ENCODE peak calls at places on chromosomes 7 and 10, in seven cellular contexts. H, U, Y, A, S, Z and B are unnamed samples.

GRCh38 chr7:26093023-26093422 is 59.0 kb upstream of the NFE2L3 start:
- DNase-seq in A (no peak), U (no peak), Y (no peak), S (no peak), Z (no peak), H (no peak), B (no peak)

GRCh38 chr7:101899616-101900015 is 82.2 kb downstream of the CUX1 start:
- DNase-seq in H (no peak), Z (no peak), Y (no peak), A (no peak), S (no peak), U (no peak), B (no peak)

GRCh38 chr7:3888096-3888495 is 587.0 kb downstream of the SDK1 start:
- DNase-seq in Y (no peak), A (no peak), S (no peak), U (no peak), H (no peak), Z (no peak), B (no peak)

GRCh38 chr7:111112439-111112838 is 21.5 kb downstream of the LRRN3 start:
- DNase-seq in H (no peak), Z (no peak), A (no peak), U (no peak), Y (no peak), S (no peak), B (no peak)

GRCh38 chr10:5942471-5942870 is 34.9 kb downstream of the IL15RA start:
- DNase-seq in S (no peak), Z (no peak), A (no peak), Y (no peak), U (no peak), H (no peak), B (no peak)

GRCh38 chr7:19378340-19378704 is 233.1 kb upstream of the FERD3L start:
- DNase-seq in U (no peak), Z (no peak), S (no peak), Y (no peak), H (no peak), A (no peak), B (no peak)

GRCh38 chr10:72285972-72286521 is 12.3 kb downstream of the DDIT4 start:
- DNase-seq in A (peak; percentile 41), U (no peak), Y (no peak), S (no peak), H (no peak), Z (no peak), B (no peak)

GRCh38 chr7:55533050-55533728 is 39.1 kb downstream of the VOPP1 start:
- DNase-seq in H (peak; percentile 60), U (peak; percentile 98), Z (no peak), S (no peak), A (no peak), Y (no peak), B (peak; percentile 52)

GRCh38 chr7:4151926-4152549 is 530.1 kb upstream of the FOXK1 start:
- DNase-seq in H (no peak), Z (no peak), S (no peak), A (no peak), U (no peak), Y (no peak), B (no peak)

GRCh38 chr7:954330-955238 is at the start of gene ADAP1:
- DNase-seq in H (peak; percentile 79), Y (no peak), A (no peak), Z (peak; percentile 62), S (peak; percentile 92), U (no peak), B (peak; percentile 75)

GRCh38 chr7:84647797-84648762 is 453.5 kb upstream of the SEMA3A start:
- DNase-seq in U (no peak), Z (no peak), Y (no peak), A (no peak), S (no peak), H (no peak), B (no peak)

GRCh38 chr10:3780766-3781457 is 4.1 kb downstream of the KLF6 start:
- DNase-seq in Z (no peak), H (no peak), A (no peak), Y (no peak), S (no peak), U (no peak), B (no peak)

DNA sequence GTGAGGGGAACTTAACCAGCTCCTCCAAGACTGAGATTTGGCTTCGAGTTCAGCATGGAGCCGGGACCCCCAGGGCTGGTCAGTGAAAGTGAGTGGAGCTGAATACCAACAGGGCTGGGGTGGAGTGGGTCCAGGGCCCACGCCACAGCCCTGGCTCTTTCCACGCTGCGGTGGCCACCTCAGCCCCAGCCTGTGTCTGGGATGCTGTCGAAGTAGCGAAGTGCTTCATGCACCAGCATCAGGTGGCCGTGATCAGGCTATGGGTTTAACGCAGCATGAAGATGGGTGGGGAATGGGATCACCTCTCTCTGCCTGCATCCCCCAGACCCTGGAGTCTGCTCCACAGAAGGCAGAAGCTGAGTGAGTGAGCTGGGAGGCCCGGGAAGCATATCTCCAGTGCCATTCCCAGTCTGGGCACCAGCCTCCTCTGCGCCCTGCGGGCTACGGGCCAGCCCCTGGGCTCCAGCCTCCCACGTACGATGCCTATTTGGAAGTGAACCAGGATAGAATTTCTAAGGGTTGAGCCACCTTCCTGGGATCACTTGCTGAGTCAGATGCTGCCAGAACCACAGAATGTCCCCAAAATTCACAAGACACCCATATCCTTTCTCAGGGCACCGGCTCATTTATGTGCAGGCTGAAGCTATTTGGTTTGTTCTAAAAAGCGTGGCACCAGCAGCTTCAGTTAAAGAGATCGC is 131.1 kb upstream of the CHST15 start:
- DNase-seq in Y (no peak), H (no peak), Z (no peak), A (no peak), S (no peak), U (no peak), B (no peak)
- TF ChIP-seq TAF1 in Y (no peak), H (no peak), Z (no peak), A (no peak), S (no peak), U (no peak), B (no peak)

GRCh38 chr7:140023728-140024127 is 39.0 kb downstream of the PARP12 start:
- DNase-seq in S (no peak), A (no peak), Z (no peak), H (no peak), Y (no peak), U (no peak), B (no peak)

GRCh38 chr7:140024585-140024984 is 38.2 kb downstream of the PARP12 start:
- DNase-seq in A (no peak), U (no peak), Y (no peak), Z (no peak), H (no peak), S (no peak), B (no peak)

GRCh38 chr7:140021603-140022002 is 41.1 kb downstream of the PARP12 start:
- DNase-seq in S (no peak), U (no peak), H (no peak), Z (no peak), A (no peak), Y (no peak), B (no peak)

GRCh38 chr7:140025241-140025640 is 37.5 kb downstream of the PARP12 start:
- DNase-seq in A (no peak), S (no peak), Z (no peak), H (no peak), U (no peak), Y (no peak), B (no peak)

GRCh38 chr7:140022582-140023211 is 40.1 kb downstream of the PARP12 start:
- DNase-seq in Y (no peak), U (no peak), S (no peak), H (no peak), Z (no peak), A (no peak), B (no peak)
- TF ChIP-seq POLR2AphosphoS5 in Y (no peak), U (no peak), S (no peak), H (no peak), Z (no peak), A (no peak), B (no peak)

GRCh38 chr10:24008164-24009066 is 200.5 kb upstream of the KIAA1217 start:
- DNase-seq in U (no peak), H (no peak), A (peak; percentile 81), Y (no peak), Z (no peak), S (no peak), B (no peak)
- TF ChIP-seq TAF1 in U (no peak), H (no peak), A (no peak), Y (no peak), Z (no peak), S (no peak), B (no peak)

GRCh38 chr7:45105588-45106188 is 5.8 kb downstream of the TBRG4 start:
- DNase-seq in Z (no peak), Y (no peak), U (no peak), A (no peak), S (no peak), H (no peak), B (no peak)

GRCh38 chr7:45106820-45107219 is 4.7 kb downstream of the TBRG4 start:
- DNase-seq in U (no peak), A (no peak), H (no peak), S (no peak), Y (no peak), Z (no peak), B (no peak)

GRCh38 chr7:45108863-45109262 is 2.6 kb downstream of the TBRG4 start:
- DNase-seq in H (no peak), Z (no peak), S (no peak), U (no peak), Y (no peak), A (no peak), B (no peak)

GRCh38 chr7:45104844-45105587 is 6.5 kb downstream of the TBRG4 start:
- DNase-seq in Z (no peak), Y (no peak), U (no peak), H (no peak), A (no peak), S (peak; percentile 23), B (no peak)

GRCh38 chr7:45107356-45107755 is 4.1 kb downstream of the TBRG4 start:
- DNase-seq in A (no peak), Z (no peak), S (no peak), U (no peak), H (no peak), Y (no peak), B (no peak)
- TF ChIP-seq POLR2AphosphoS5 in A (no peak), Z (no peak), S (no peak), U (no peak), H (no peak), Y (no peak), B (no peak)

DNA sequence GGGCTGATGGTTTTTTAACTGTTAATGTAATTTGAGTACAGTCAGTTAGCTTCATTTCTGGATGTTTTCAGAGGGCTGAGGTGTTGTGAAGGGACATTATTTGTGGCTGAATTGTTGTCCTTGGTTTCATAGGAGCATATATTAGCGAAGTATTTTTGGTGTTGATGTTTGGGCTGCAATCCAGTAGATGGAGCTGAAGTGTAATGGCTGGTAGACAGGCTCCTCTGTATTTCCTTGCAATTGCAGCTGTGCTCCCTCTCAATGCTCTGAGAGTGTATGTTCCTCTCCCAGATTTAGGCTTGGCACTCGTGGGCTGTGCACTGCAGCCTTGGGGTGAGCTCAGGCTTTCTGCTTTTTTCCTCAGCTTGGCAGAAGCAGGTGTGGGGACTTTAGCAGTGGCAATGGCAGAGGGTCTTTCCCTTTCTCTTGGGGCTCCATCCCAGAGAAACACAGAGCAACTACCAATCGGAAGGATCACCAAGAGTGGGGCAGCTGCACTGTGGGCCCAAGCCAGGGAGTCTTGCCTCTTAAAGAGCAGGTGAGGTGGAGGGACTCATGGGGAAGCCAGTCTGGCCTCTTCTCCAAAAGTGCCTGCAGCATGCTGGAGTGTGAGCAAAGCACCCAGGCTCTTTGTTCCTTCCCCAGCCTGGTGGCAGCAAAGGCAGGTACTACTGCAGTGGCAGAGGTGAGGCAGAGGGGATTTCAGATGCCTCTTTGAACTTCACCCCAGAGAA is 544.4 kb downstream of the SH2D4B start:
- DNase-seq in Y (no peak), H (no peak), A (no peak), Z (no peak), S (no peak), U (no peak), B (no peak)
- TF ChIP-seq TAF1 in Y (no peak), H (no peak), A (no peak), Z (no peak), S (no peak), U (no peak), B (no peak)

GRCh38 chr7:30423793-30424505 is 54.6 kb downstream of the NOD1 start:
- DNase-seq in U (no peak), H (no peak), Z (no peak), Y (no peak), S (no peak), A (no peak), B (no peak)
- TF ChIP-seq POLR2AphosphoS5 in U (no peak), H (no peak), Z (no peak), Y (no peak), S (no peak), A (no peak), B (no peak)